ENCODE peak calls at places on chromosomes 6 and 20, in six cellular contexts. J, M, B, N, T and Y are unnamed samples.

GRCh38 chr6:52138284-52138683 is 47.9 kb upstream of the IL17A start:
- DNase-seq in J (no peak), M (no peak), B (no peak), N (no peak), T (no peak), Y (no peak)

GRCh38 chr20:32155017-32155965 is 45.8 kb downstream of the TM9SF4 start:
- DNase-seq in J (peak), M (peak), B (peak), N (peak), T (peak), Y (peak)

GRCh38 chr6:56259163-56259562 is 11.8 kb upstream of the COL21A1 start:
- DNase-seq in J (no peak), M (no peak), B (no peak), N (no peak), T (no peak), Y (no peak)

GRCh38 chr6:42197574-42198362 is 3.0 kb upstream of the GUCA1B start:
- DNase-seq in J (no peak), M (no peak), B (no peak), N (peak), T (no peak), Y (no peak)

GRCh38 chr6:107491791-107492674 is 2.1 kb downstream of the SOBP start:
- DNase-seq in J (no peak), M (no peak), B (no peak), N (peak), T (no peak), Y (no peak)

GRCh38 chr20:33415948-33416347 is 14.6 kb upstream of the CDK5RAP1 start:
- DNase-seq in J (no peak), M (peak), B (peak), N (peak), T (peak), Y (peak)

GRCh38 chr6:11362481-11363018 is 130.1 kb upstream of the NEDD9 start:
- DNase-seq in J (no peak), M (no peak), B (no peak), N (no peak), T (peak), Y (no peak)

GRCh38 chr6:799769-800168 is 106.8 kb upstream of the EXOC2 start:
- DNase-seq in J (no peak), M (no peak), B (no peak), N (no peak), T (no peak), Y (no peak)

GRCh38 chr6:70166088-70166958 is 136.6 kb downstream of the COL9A1 start:
- DNase-seq in J (no peak), M (peak), B (peak), N (peak), T (peak), Y (peak)

GRCh38 chr6:110492584-110492983 is 16.2 kb upstream of the SLC22A16 start:
- DNase-seq in J (no peak), M (no peak), B (no peak), N (peak), T (no peak), Y (no peak)

GRCh38 chr6:110625883-110626282 is 149.5 kb upstream of the SLC22A16 start:
- DNase-seq in J (no peak), M (no peak), B (no peak), N (peak), T (no peak), Y (no peak)

DNA sequence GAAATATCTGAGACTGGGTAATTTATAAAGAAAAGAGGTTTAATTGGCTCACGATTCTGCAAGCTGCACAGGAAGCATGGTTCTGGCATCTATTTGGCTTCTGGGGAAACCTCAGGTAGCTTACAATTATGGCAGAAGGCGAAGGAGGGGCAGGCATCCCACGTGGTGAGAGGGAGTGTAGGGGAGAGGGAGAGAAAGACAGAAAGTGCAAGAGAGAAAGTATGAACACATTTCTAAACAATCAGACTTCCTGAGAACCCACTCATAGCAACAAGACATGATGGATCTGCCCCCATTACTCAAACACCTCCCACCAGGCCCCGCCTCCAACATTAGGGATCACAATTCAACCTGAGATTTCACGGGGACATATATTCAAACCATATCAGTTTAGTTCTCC is 107.4 kb downstream of the PERP start:
- DNase-seq in J (no peak), M (no peak), B (no peak), N (no peak), T (no peak), Y (no peak)
- TF ChIP-seq CTCF in J (no peak), M (no peak), B (no peak), N (no peak), T (no peak), Y (no peak)

DNA sequence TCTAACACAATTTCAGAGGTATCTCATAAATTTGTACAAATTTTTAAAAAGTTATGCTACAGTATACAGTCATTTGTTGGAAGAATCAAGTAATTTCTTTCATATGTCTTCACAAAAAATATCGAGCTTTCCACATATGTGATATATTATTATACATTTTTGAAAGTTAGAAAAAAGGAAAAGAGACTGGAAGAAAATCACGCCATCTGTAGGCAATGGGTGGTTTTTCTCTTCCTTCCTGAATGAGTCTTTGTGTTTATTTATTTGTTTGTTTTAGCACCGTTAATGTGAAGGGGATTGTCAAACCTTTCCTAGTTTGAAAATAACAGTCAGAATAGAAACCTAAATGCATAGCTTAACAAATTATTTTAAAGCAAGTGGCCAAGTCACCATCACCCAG is 130.6 kb downstream of the SYNDIG1 start:
- DNase-seq in J (no peak), M (no peak), B (no peak), N (no peak), T (no peak), Y (no peak)
- TF ChIP-seq CTCF in J (no peak), M (no peak), B (peak), N (no peak), T (no peak), Y (no peak)

DNA sequence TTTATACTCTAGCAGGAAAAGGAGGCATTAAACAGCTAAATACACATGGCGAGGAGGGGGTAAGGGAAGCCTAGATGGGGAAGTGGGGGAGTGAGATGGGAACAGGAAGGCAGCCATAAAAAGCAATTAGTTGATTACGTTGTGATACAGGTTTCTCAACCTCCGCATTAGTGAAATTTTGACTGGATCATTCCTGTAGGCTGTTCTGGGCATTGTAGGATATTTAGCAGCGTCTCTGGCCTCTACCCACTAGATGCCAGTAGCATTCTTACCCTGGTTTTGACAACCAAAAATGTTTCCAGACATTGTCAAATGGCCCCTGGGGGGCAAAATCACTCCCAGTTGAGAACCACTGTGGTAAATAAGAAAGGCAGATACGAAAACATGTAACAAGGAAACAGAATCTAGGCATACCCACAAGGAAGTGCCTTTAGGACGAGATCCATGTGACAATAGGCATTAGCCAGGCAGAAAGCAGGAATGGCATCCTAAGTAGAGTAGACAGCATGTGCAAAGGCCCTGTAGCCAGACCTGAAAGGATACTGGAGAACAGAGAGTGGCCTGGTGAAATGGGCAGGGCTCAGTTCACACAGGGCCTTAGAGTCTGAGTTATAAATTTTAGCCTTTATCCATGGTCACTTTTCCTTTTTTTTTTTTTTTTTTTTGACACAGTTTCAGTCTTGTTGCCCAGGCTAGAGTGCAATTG is 25.8 kb upstream of the PTPN1 start:
- DNase-seq in J (no peak), M (no peak), B (no peak), N (no peak), T (no peak), Y (no peak)
- TF ChIP-seq CTCF in J (no peak), M (no peak), B (no peak), N (peak), T (peak), Y (no peak)

GRCh38 chr20:50886184-50886790 is 45.0 kb downstream of the ADNP start:
- DNase-seq in J (no peak), M (no peak), B (no peak), N (no peak), T (no peak), Y (no peak)
- TF ChIP-seq CTCF in J (no peak), M (no peak), B (no peak), N (no peak), T (no peak), Y (no peak)